ENCODE peak calls at places on chromosomes 12 and 14, in six cellular contexts. R, O, A, P, W and F are unnamed samples.

GRCh38 chr12:108234155-108234554 is 105.0 kb downstream of the CMKLR1 start:
- DNase-seq in R (no peak), O (no peak), A (no peak), P (no peak), W (no peak), F (no peak)

GRCh38 chr12:109167781-109168180 is 51.4 kb downstream of the ACACB start:
- DNase-seq in R (no peak), O (no peak), A (no peak), P (no peak), W (no peak), F (no peak)

GRCh38 chr12:50806176-50806575 is 36.5 kb upstream of the TMPRSS12 start:
- DNase-seq in R (no peak), O (peak), A (no peak), P (no peak), W (no peak), F (no peak)

GRCh38 chr12:72272731-72273498 is 745 bp downstream of the TRHDE start:
- DNase-seq in R (peak), O (no peak), A (no peak), P (no peak), W (no peak), F (peak)

GRCh38 chr14:20846560-20846959 is 43.9 kb upstream of the RNASE1 start:
- DNase-seq in R (no peak), O (no peak), A (no peak), P (no peak), W (no peak), F (no peak)

GRCh38 chr12:28017126-28017872 is 44.8 kb upstream of the PTHLH start:
- DNase-seq in R (no peak), O (no peak), A (no peak), P (no peak), W (no peak), F (no peak)

GRCh38 chr12:117096643-117097042 is 2.6 kb downstream of the TESC start:
- DNase-seq in R (no peak), O (no peak), A (no peak), P (no peak), W (no peak), F (no peak)

GRCh38 chr14:105499256-105500035 is 8.4 kb downstream of the TEDC1 start:
- DNase-seq in R (no peak), O (peak), A (no peak), P (no peak), W (no peak), F (no peak)

GRCh38 chr12:80442426-80443222 is 1.4 kb upstream of the PTPRQ start:
- DNase-seq in R (no peak), O (peak), A (no peak), P (no peak), W (no peak), F (no peak)

GRCh38 chr14:35332517-35333346 is 40.5 kb downstream of the PSMA6 start:
- DNase-seq in R (peak), O (no peak), A (no peak), P (no peak), W (peak), F (no peak)

GRCh38 chr14:74302160-74302628 is 540 bp downstream of the ABCD4 start:
- DNase-seq in R (peak), O (peak), A (peak), P (no peak), W (peak), F (no peak)

GRCh38 chr12:69007858-69008314 is 74.9 kb upstream of the CPM start:
- DNase-seq in R (no peak), O (no peak), A (no peak), P (no peak), W (no peak), F (no peak)

GRCh38 chr12:14960548-14961465 is 594 bp downstream of the ARHGDIB start:
- DNase-seq in R (peak), O (no peak), A (no peak), P (no peak), W (no peak), F (no peak)

GRCh38 chr12:24901975-24902461 is 46.9 kb downstream of the BCAT1 start:
- DNase-seq in R (peak), O (no peak), A (no peak), P (no peak), W (no peak), F (peak)

GRCh38 chr12:101727098-101727497 is 12.2 kb downstream of the SYCP3 start:
- DNase-seq in R (no peak), O (no peak), A (no peak), P (no peak), W (no peak), F (no peak)

GRCh38 chr14:87992349-87992719 is 648 bp downstream of the GALC start:
- DNase-seq in R (peak), O (no peak), A (no peak), P (no peak), W (no peak), F (no peak)

GRCh38 chr12:32437095-32437515 is 37.7 kb downstream of the FGD4 start:
- DNase-seq in R (no peak), O (peak), A (no peak), P (no peak), W (no peak), F (no peak)

GRCh38 chr14:74425525-74426201 is 347 bp downstream of the SYNDIG1L start:
- DNase-seq in R (peak), O (no peak), A (no peak), P (no peak), W (peak), F (peak)

GRCh38 chr12:52434096-52434733 is at the start of gene KRT75:
- DNase-seq in R (no peak), O (no peak), A (no peak), P (no peak), W (no peak), F (no peak)

GRCh38 chr12:100331871-100332270 is 25.0 kb upstream of the SLC17A8 start:
- DNase-seq in R (no peak), O (no peak), A (no peak), P (no peak), W (no peak), F (no peak)

GRCh38 chr14:68781161-68782021 is 11.5 kb downstream of the ZFP36L1 start:
- DNase-seq in R (no peak), O (no peak), A (no peak), P (no peak), W (peak), F (no peak)

GRCh38 chr14:85399196-85399595 is 130.7 kb upstream of the FLRT2 start:
- DNase-seq in R (no peak), O (no peak), A (no peak), P (no peak), W (no peak), F (no peak)

GRCh38 chr12:132170094-132170636 is 25.9 kb downstream of the NOC4L start:
- DNase-seq in R (no peak), O (no peak), A (no peak), P (no peak), W (no peak), F (no peak)

GRCh38 chr12:45794422-45794821 is 64.9 kb downstream of the ARID2 start:
- DNase-seq in R (peak), O (no peak), A (no peak), P (no peak), W (no peak), F (no peak)

GRCh38 chr12:29569392-29569791 is 71.9 kb upstream of the OVCH1 start:
- DNase-seq in R (no peak), O (no peak), A (no peak), P (no peak), W (no peak), F (no peak)

GRCh38 chr12:49357099-49357678 is 10.1 kb upstream of the SPATS2 start:
- DNase-seq in R (peak), O (no peak), A (no peak), P (no peak), W (no peak), F (no peak)

GRCh38 chr14:69237142-69237541 is 22.8 kb upstream of the GALNT16 start:
- DNase-seq in R (peak), O (no peak), A (no peak), P (no peak), W (no peak), F (no peak)

GRCh38 chr12:125218952-125219351 is 153.7 kb downstream of the AACS start:
- DNase-seq in R (no peak), O (no peak), A (no peak), P (no peak), W (no peak), F (no peak)

GRCh38 chr12:32027684-32028355 is 68.6 kb downstream of the RESF1 start:
- DNase-seq in R (no peak), O (no peak), A (no peak), P (no peak), W (no peak), F (no peak)

GRCh38 chr14:45558183-45558582 is 305.2 kb upstream of the MIS18BP1 start:
- DNase-seq in R (no peak), O (no peak), A (no peak), P (no peak), W (no peak), F (no peak)

GRCh38 chr14:82447586-82447985 is 913.9 kb upstream of the SEL1L start:
- DNase-seq in R (peak), O (no peak), A (no peak), P (no peak), W (no peak), F (no peak)

GRCh38 chr14:85587152-85587697 is 57.3 kb downstream of the FLRT2 start:
- DNase-seq in R (no peak), O (no peak), A (no peak), P (no peak), W (no peak), F (no peak)

GRCh38 chr12:62605972-62606371 is 139.3 kb downstream of the MON2 start:
- DNase-seq in R (no peak), O (no peak), A (no peak), P (no peak), W (no peak), F (no peak)

GRCh38 chr12:108340037-108340436 is 926 bp upstream of the CMKLR1 start:
- DNase-seq in R (no peak), O (no peak), A (no peak), P (no peak), W (no peak), F (no peak)

GRCh38 chr12:1318327-1319031 is 275.9 kb downstream of the FBXL14 start:
- DNase-seq in R (peak), O (no peak), A (no peak), P (no peak), W (no peak), F (peak)

GRCh38 chr12:111455448-111456320 is 50.0 kb downstream of the SH2B3 start:
- DNase-seq in R (no peak), O (no peak), A (no peak), P (no peak), W (no peak), F (no peak)

GRCh38 chr14:74571441-74571841 is 40.6 kb downstream of the LTBP2 start:
- DNase-seq in R (no peak), O (no peak), A (no peak), P (no peak), W (no peak), F (no peak)

GRCh38 chr12:32444895-32445294 is 45.5 kb downstream of the FGD4 start:
- DNase-seq in R (no peak), O (peak), A (no peak), P (no peak), W (no peak), F (no peak)

GRCh38 chr14:65753061-65753460 is 340.5 kb downstream of the FUT8 start:
- DNase-seq in R (no peak), O (peak), A (no peak), P (no peak), W (no peak), F (no peak)

DNA sequence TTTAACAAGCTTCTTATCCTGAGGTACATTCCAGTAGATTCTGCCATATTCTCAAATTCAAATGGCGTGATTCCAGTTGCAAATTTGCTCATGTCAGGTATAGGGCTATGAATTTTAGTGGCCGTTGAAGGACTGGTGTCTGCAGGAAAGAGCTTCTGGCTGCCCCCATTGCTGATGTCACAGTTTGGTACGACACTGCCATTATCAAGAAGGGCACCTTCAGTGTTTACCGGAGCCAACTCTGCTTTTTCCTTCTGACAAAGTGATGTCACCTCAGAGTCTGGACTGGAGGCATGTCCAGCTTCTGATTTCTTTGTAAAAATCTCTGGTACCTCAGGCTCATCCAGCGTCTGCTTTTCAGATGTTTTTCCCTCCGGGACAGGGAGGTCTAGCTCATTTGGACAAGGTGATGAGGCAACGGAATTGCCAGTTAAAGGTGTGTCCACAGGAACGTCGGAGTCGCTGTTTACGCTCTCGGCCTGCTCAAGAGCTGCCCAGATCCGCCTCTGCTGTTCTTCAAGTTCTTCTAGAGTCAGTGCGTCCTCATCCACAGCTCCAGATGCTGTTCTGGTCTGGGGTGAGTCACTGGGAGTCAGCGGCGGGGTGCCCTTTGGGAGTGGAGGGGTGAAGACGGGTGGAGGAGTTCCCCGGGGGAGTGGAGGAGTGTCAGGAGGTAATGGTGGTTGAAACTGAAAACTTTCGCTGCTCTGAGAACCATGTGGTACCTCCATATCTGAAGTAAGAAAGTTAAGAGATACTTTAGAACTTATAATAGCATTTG is 27.0 kb downstream of the ZCCHC8 start:
- DNase-seq in R (no peak), O (no peak), A (peak), P (no peak), W (peak), F (no peak)
- TF ChIP-seq CREB1 in R (no peak), O (no peak), A (peak), P (no peak), W (no peak), F (no peak)

GRCh38 chr14:64217318-64217717 is 76.9 kb downstream of the ESR2 start:
- DNase-seq in R (no peak), O (no peak), A (no peak), P (no peak), W (no peak), F (no peak)
- TF ChIP-seq CREB1 in R (no peak), O (no peak), A (peak), P (no peak), W (no peak), F (no peak)

GRCh38 chr12:123474493-123475255 is 16.7 kb downstream of the SNRNP35 start:
- DNase-seq in R (no peak), O (no peak), A (no peak), P (no peak), W (no peak), F (no peak)

GRCh38 chr12:123469978-123470377 is 12.0 kb downstream of the SNRNP35 start:
- DNase-seq in R (no peak), O (no peak), A (no peak), P (no peak), W (no peak), F (no peak)

GRCh38 chr12:123472438-123472849 is 14.5 kb downstream of the SNRNP35 start:
- DNase-seq in R (no peak), O (peak), A (no peak), P (no peak), W (no peak), F (no peak)

GRCh38 chr12:123475256-123475703 is 17.3 kb downstream of the SNRNP35 start:
- DNase-seq in R (no peak), O (no peak), A (no peak), P (no peak), W (no peak), F (no peak)

DNA sequence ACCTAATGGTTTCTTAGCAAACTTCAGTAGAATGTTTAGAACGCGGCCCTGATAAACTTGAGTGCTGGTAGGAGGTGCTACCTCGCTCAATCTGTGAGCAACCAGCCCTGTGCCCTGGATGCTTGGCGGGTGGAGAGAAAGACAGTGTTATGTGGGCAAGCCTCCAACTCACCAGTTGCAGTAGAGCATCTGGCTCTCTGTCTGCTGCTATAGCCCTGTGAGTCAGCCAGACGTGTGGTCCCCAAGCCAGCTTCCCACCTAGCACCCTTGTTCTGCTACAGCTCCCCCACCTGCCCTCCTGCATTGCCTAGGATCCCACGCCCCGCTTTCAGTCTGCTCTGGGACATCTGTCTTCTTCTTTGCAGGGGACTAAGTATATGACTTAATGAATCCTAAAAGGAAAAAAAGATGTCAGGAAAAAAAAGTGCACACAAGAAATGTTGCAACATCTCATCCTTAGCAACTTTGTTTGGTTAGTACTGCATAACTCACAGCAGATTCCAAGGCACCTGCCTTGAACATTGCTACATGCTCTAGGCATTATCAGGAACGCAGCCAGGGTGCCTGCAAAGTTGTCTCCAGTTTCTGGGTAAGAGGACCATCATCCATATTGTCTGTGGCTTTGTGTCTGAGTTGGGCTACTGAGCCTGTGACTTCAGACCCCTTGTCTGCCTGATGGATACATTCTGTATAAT is 13.6 kb downstream of the SNRNP35 start:
- DNase-seq in R (no peak), O (peak), A (no peak), P (no peak), W (no peak), F (no peak)
- TF ChIP-seq CREB1 in R (no peak), O (no peak), A (no peak), P (no peak), W (no peak), F (no peak)

DNA sequence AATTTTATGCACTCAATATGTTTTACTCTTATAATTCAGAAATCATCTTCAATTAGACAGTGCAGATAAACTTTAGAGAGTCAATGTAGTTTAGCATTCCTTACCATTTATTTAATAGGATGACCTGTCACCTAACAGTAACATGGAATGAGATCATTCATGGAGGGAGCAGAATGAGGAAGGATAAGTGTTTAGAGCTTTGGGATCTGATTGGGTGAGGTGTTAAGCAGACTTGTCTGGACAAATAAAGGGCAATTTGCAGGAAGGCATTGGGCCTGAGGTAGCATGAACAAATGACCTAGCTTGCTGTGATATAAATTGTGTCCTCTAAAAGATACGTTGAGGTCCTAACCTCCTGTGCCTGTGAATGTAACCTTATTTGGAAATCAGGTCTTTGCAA is 187.4 kb downstream of the C12orf42 start:
- DNase-seq in R (no peak), O (no peak), A (no peak), P (no peak), W (no peak), F (no peak)
- TF ChIP-seq CREB1 in R (no peak), O (no peak), A (no peak), P (no peak), W (no peak), F (no peak)

DNA sequence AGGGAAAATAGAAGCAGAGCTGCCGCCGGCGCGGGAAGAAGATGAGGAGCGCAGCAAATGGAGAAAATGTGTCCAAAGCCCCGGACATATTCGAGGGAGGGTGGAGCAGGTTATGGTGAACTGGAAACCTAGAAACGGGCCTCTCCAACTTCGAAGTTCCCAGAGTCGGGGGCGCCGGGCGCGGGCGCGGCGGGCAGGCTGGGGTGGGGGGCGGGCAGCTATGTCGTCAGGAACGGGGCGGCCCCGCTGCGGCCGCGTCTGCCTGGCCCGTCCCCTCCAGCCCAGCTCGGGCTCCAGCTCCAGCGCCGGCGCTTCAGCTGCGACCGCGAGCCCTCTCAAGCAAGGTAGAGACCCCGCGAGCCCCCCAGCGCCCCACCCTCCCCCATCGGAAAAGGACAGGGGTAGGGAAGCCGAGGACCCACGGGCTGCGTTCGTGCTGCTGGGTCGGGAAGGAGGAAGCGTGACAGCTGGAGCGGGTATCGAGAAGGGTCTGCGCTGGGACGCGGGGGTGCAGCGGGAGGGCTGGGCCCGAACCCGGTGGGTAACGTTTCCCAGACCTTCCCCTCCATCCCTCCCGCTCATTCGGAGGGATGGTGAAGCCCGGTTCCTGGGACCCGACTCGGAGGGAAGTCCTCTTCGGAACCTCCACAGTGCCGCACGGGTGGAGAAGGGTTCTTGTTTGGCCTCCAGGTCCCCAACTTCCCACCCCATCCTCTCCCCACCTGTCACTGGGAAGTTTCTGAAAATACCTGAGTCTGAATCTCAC is 1.0 kb downstream of the DGKA start:
- DNase-seq in R (peak), O (no peak), A (no peak), P (no peak), W (peak), F (peak)
- TF ChIP-seq CREB1 in R (no peak), O (no peak), A (peak), P (peak), W (no peak), F (no peak)